ENCODE peak calls at places on chromosomes 11 and 22, in six cellular contexts. C, Q, J, V, F and N are unnamed samples. For H3K36me3 and H3K27me3, the result is how much of the 10 kb centered on the place peaks cover.

GRCh38 chr11:110128161-110128560 is 35.0 kb downstream of the ZC3H12C start:
- DNase-seq in Q (no peak), F (peak), J (no peak), V (peak), C (no peak), N (no peak)

GRCh38 chr22:41931701-41932269 is 5.2 kb upstream of the TNFRSF13C start:
- DNase-seq in J (no peak), C (no peak), Q (no peak), V (no peak), F (no peak), N (peak)

GRCh38 chr11:70572974-70573260 is 174.6 kb downstream of the CTTN start:
- DNase-seq in F (no peak), Q (no peak), C (no peak), V (no peak), J (no peak), N (no peak)

GRCh38 chr11:9664276-9665171 is 647 bp downstream of the SWAP70 start:
- DNase-seq in C (peak), F (peak), J (peak), Q (peak), V (peak), N (peak)

GRCh38 chr11:124758355-124759267 is 3.5 kb downstream of the ESAM start:
- DNase-seq in V (peak), F (peak), J (peak), Q (peak), C (peak), N (peak)

GRCh38 chr11:64905516-64906313 is 11.3 kb downstream of the ATG2A start:
- DNase-seq in C (no peak), F (no peak), Q (no peak), V (no peak), J (no peak), N (no peak)

GRCh38 chr11:85423331-85423730 is 203.8 kb downstream of the DLG2 start:
- DNase-seq in F (no peak), V (no peak), Q (no peak), J (no peak), C (no peak), N (no peak)

GRCh38 chr11:115920841-115921480 is 416.7 kb upstream of the CADM1 start:
- DNase-seq in C (no peak), V (no peak), J (no peak), F (no peak), Q (no peak), N (no peak)

GRCh38 chr11:66126808-66127555 is 56.9 kb downstream of the PACS1 start:
- DNase-seq in C (peak), J (peak), Q (peak), V (peak), F (peak), N (peak)

GRCh38 chr11:10792385-10793068 is 16.2 kb downstream of the EIF4G2 start:
- DNase-seq in Q (peak), J (peak), C (peak), V (peak), F (peak), N (peak)

GRCh38 chr11:60924110-60924905 is at the start of gene TMEM132A:
- DNase-seq in J (peak), Q (peak), F (peak), C (peak), V (peak), N (peak)

GRCh38 chr11:12001152-12001551 is 7.3 kb downstream of the DKK3 start:
- DNase-seq in F (no peak), Q (peak), V (no peak), J (no peak), C (no peak), N (no peak)

GRCh38 chr11:76033699-76034098 is 172.6 kb downstream of the WNT11 start:
- DNase-seq in J (no peak), C (no peak), F (no peak), Q (no peak), V (no peak), N (no peak)

GRCh38 chr11:8277691-8278090 is 14.0 kb upstream of the LMO1 start:
- DNase-seq in F (no peak), J (no peak), C (no peak), Q (peak), V (no peak), N (no peak)

GRCh38 chr22:37299969-37300509 is 17.7 kb downstream of the CYTH4 start:
- DNase-seq in C (no peak), F (no peak), Q (no peak), V (no peak), J (no peak), N (no peak)

GRCh38 chr22:44723801-44724200 is 21.8 kb downstream of the PRR5 start:
- DNase-seq in Q (no peak), F (peak), C (no peak), V (peak), J (no peak), N (no peak)

GRCh38 chr11:17383466-17383865 is 5.0 kb downstream of the KCNJ11 start:
- DNase-seq in C (no peak), J (no peak), Q (no peak), V (no peak), F (peak), N (no peak)

GRCh38 chr11:65224939-65225283 is 36.9 kb upstream of the POLA2 start:
- DNase-seq in F (peak), J (no peak), C (peak), Q (peak), V (peak), N (no peak)

GRCh38 chr11:74721479-74721835 is 9.8 kb downstream of the CHRDL2 start:
- DNase-seq in F (no peak), Q (no peak), V (no peak), C (no peak), J (no peak), N (no peak)

GRCh38 chr11:72141066-72141465 is 5.5 kb downstream of the FOLR3 start:
- DNase-seq in Q (no peak), C (no peak), F (peak), V (peak), J (no peak), N (no peak)

GRCh38 chr11:112564228-112564955 is 303.7 kb upstream of the PLET1 start:
- DNase-seq in V (peak), F (peak), J (peak), C (no peak), Q (no peak), N (no peak)

DNA sequence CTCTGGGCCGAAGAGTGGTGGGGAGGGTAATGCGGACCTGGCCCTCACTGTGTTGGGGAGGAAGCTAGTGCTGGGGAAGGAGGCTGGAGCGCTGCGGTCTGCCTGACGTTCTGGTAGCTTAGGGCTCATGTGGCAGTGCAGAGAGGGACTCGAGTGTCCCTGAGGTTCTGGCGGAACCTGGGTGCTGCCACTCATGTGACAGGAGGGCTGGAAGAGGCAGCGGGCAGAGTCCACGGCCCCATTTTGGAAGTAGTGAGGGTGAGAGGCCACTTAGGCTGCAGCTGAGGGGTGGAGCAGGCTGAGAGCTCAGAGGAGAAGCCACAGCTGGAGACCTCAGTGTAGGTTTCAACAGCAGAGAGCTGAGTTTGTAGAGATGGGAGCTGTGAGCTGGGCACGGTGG is 16.2 kb upstream of the TRMU start:
- DNase-seq in J (no peak), Q (no peak), V (no peak), C (no peak), F (no peak), N (no peak)
- H3K36me3 ChIP-seq in J (half or more), Q (under half), V (under half), C (under half), F (under half), N (half or more)

DNA sequence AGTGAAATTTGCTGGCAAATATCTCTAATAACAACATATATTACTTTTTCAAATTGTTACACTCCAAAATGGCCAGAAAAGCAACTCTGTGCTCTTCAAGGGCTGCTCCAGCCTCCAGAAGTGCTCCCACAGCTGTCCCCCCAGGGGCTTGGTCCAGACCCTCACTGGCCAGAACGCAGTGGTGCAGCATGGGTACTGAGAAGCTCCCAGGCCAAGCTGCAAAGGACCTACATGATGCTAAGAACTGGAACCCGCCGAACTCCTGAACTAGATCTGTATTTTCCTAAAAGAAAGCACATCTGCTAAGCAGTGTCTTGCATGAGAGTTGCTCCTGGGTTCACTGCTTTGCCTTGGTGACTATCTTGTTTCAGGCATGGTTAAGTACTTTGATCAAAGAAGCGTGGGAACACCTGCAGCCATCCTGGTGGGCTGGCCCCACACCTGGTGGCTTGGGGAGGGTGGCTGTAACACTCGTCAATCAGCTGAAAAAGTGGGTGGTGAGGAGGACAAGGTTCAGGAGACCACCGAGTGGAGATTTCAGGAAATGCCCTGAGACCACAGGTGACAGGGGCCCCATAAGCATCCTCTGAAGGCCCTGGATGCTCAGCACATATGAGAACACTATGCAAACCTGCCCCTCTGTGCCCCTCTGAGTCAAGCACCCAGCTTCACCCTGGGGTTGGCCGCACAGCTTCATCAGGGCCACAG is 72.7 kb upstream of the PITPNB start:
- DNase-seq in V (no peak), F (no peak), Q (no peak), J (no peak), C (no peak), N (no peak)
- TF ChIP-seq CTCF in V (no peak), F (no peak), Q (no peak), J (no peak), C (no peak), N (no peak)

GRCh38 chr11:58992489-58992888 is 53.2 kb downstream of the GLYATL1 start:
- DNase-seq in F (no peak), C (no peak), Q (no peak), J (no peak), V (no peak), N (no peak)
- H3K27me3 ChIP-seq in F (under half), C (under half), Q (under half), J (under half), V (under half), N (under half)

DNA sequence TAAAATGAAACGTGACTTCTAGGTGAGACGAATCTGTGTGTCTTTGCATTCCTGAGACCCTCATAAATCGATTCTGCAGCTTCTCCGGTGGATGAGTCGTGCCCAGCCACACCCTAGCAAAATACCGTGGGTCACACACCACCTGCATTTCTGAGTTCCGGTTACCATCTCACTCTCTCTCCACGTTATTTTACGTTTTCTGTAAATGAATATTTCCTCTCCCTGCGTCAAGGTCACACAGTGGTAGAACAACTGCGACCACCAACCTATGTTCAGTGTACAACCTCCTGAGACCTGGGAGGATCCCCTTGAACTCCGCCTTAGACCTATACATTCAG is 1.1 kb downstream of the YWHAH start:
- DNase-seq in J (no peak), Q (peak), C (no peak), V (no peak), F (no peak), N (no peak)
- H3K36me3 ChIP-seq in J (under half), Q (under half), C (under half), V (under half), F (under half), N (under half)

GRCh38 chr22:38416621-38417251 is 38.3 kb downstream of the KCNJ4 start:
- DNase-seq in F (no peak), V (no peak), C (no peak), J (no peak), Q (no peak), N (no peak)

GRCh38 chr22:38413085-38414008 is 41.7 kb downstream of the KCNJ4 start:
- DNase-seq in F (no peak), J (peak), Q (peak), V (peak), C (no peak), N (no peak)

GRCh38 chr22:38415561-38416321 is 39.3 kb downstream of the KCNJ4 start:
- DNase-seq in F (no peak), V (no peak), Q (no peak), C (no peak), J (peak), N (peak)

GRCh38 chr22:38414009-38414395 is 41.0 kb downstream of the KCNJ4 start:
- DNase-seq in F (no peak), V (no peak), C (no peak), Q (no peak), J (no peak), N (no peak)

GRCh38 chr22:38415046-38415445 is 40.0 kb downstream of the KCNJ4 start:
- DNase-seq in V (no peak), Q (no peak), C (no peak), J (no peak), F (no peak), N (no peak)
- TF ChIP-seq CTCF in V (no peak), Q (no peak), C (no peak), J (no peak), F (no peak), N (no peak)

GRCh38 chr11:69104212-69104855 is 51.4 kb upstream of the SMIM38 start:
- DNase-seq in J (no peak), Q (no peak), F (no peak), V (no peak), C (no peak), N (no peak)
- H3K27me3 ChIP-seq in J (under half), Q (under half), F (under half), V (under half), C (under half), N (under half)

DNA sequence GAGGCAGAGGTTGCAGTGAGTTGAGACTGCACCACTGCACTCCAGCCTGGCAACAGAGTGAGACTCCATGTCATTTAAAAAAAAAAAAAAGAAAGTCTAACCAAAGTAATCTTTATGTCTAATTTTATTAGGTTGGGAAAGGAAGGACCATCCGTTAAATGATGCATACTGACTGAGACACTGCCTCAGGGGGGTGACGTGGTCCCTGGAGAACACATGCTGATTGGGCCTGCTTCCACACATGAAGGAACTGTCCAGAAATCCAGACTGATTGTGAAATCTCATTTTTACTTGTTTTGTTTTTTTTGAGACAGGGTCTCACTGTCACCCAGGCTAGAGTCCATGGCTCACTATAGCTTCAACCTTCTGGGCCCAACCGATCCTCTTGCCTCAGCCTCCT is 5.5 kb downstream of the SF3A1 start:
- DNase-seq in Q (no peak), C (no peak), J (no peak), F (no peak), V (no peak), N (no peak)
- H3K36me3 ChIP-seq in Q (under half), C (half or more), J (half or more), F (under half), V (under half), N (under half)